ENCODE peak calls at places on chromosomes 2 and 18, in six cellular contexts. J, C, T, O, R and Z are unnamed samples.

GRCh38 chr2:199136681-199137080 is 321.1 kb downstream of the SATB2 start:
- DNase-seq in O (no peak), T (no peak), R (no peak), J (no peak), C (peak), Z (peak)

GRCh38 chr2:31227711-31228125 is 6.2 kb upstream of the EHD3 start:
- DNase-seq in O (no peak), T (no peak), R (no peak), J (no peak), C (no peak), Z (peak)

GRCh38 chr2:230234845-230235244 is 9.3 kb downstream of the SP140 start:
- DNase-seq in C (no peak), O (no peak), R (no peak), T (no peak), J (no peak), Z (no peak)

GRCh38 chr2:36878429-36878828 is 87.9 kb downstream of the STRN start:
- DNase-seq in T (no peak), O (no peak), R (no peak), J (no peak), C (no peak), Z (no peak)

GRCh38 chr2:36653155-36653554 is 43.4 kb upstream of the VIT start:
- DNase-seq in O (no peak), R (no peak), J (no peak), C (no peak), T (no peak), Z (no peak)

GRCh38 chr2:196823750-196824149 is 14.6 kb upstream of the C2orf66 start:
- DNase-seq in O (no peak), T (peak), R (no peak), C (peak), J (no peak), Z (peak)

GRCh38 chr2:40033781-40034180 is 254.7 kb upstream of the THUMPD2 start:
- DNase-seq in T (no peak), R (no peak), J (no peak), C (peak), O (no peak), Z (no peak)

GRCh38 chr2:179569834-179570233 is 291.6 kb downstream of the ZNF385B start:
- DNase-seq in R (no peak), T (no peak), O (no peak), J (no peak), C (peak), Z (peak)

GRCh38 chr2:221555511-221555845 is 16.6 kb downstream of the EPHA4 start:
- DNase-seq in R (no peak), C (no peak), O (no peak), J (no peak), T (no peak), Z (no peak)

GRCh38 chr2:134975281-134976009 is 56.8 kb downstream of the CCNT2 start:
- DNase-seq in O (no peak), J (no peak), T (no peak), C (no peak), R (no peak), Z (no peak)

GRCh38 chr2:46179037-46179621 is 118.1 kb upstream of the EPAS1 start:
- DNase-seq in O (no peak), R (peak), J (no peak), T (no peak), C (peak), Z (peak)

GRCh38 chr2:20427931-20428526 is 18.8 kb upstream of the RHOB start:
- DNase-seq in T (no peak), R (no peak), C (no peak), J (no peak), O (no peak), Z (no peak)

GRCh38 chr2:232361646-232362045 is 16.9 kb upstream of the ALPP start:
- DNase-seq in J (no peak), C (no peak), R (no peak), T (no peak), O (no peak), Z (no peak)

GRCh38 chr2:128315829-128316776 is 2.6 kb downstream of the HS6ST1 start:
- DNase-seq in T (no peak), J (no peak), R (no peak), O (peak), C (peak), Z (no peak)

GRCh38 chr2:86646865-86647264 is 23.2 kb upstream of the RNF103 start:
- DNase-seq in C (no peak), O (no peak), T (no peak), R (no peak), J (no peak), Z (peak)

GRCh38 chr2:204972161-204972560 is 426.9 kb downstream of the PARD3B start:
- DNase-seq in T (no peak), J (no peak), C (no peak), R (no peak), O (no peak), Z (no peak)

GRCh38 chr2:45649457-45649854 is 2.0 kb upstream of the PRKCE start:
- DNase-seq in R (no peak), J (no peak), T (no peak), O (no peak), C (peak), Z (peak)

GRCh38 chr18:79634593-79634992 is 45.0 kb upstream of the CTDP1 start:
- DNase-seq in C (peak), T (no peak), J (no peak), R (no peak), O (no peak), Z (no peak)

GRCh38 chr18:31760695-31761094 is at the start of gene SLC25A52:
- DNase-seq in O (no peak), T (no peak), J (no peak), R (no peak), C (no peak), Z (no peak)

GRCh38 chr2:164810843-164811242 is 30.8 kb downstream of the COBLL1 start:
- DNase-seq in C (peak), O (no peak), R (no peak), T (no peak), J (no peak), Z (peak)

GRCh38 chr2:144285324-144285723 is 234.6 kb downstream of the ZEB2 start:
- DNase-seq in R (no peak), J (no peak), O (no peak), C (no peak), T (no peak), Z (no peak)

GRCh38 chr2:229245013-229245412 is 26.1 kb downstream of the PID1 start:
- DNase-seq in J (no peak), O (no peak), T (no peak), C (no peak), R (no peak), Z (no peak)

GRCh38 chr2:202051499-202052161 is 18.0 kb downstream of the FZD7 start:
- DNase-seq in O (no peak), J (no peak), C (peak), T (no peak), R (no peak), Z (no peak)

GRCh38 chr2:151860613-151861146 is 32.5 kb upstream of the ARL5A start:
- DNase-seq in R (no peak), T (no peak), O (no peak), C (no peak), J (no peak), Z (no peak)

GRCh38 chr2:204089542-204089941 is 153.0 kb downstream of the ICOS start:
- DNase-seq in C (no peak), T (no peak), J (no peak), R (no peak), O (no peak), Z (no peak)

GRCh38 chr2:188675391-188676011 is 298.7 kb upstream of the COL3A1 start:
- DNase-seq in T (no peak), O (no peak), C (peak), J (no peak), R (no peak), Z (no peak)

GRCh38 chr2:68653538-68653982 is 10.2 kb downstream of the PROKR1 start:
- DNase-seq in O (peak), R (peak), C (no peak), T (no peak), J (no peak), Z (peak)

GRCh38 chr2:233832869-233833812 is 21.2 kb downstream of the HJURP start:
- DNase-seq in R (no peak), O (peak), T (peak), J (no peak), C (peak), Z (peak)

GRCh38 chr2:124050833-124051497 is 25.9 kb downstream of the CNTNAP5 start:
- DNase-seq in C (no peak), J (no peak), O (no peak), R (no peak), T (no peak), Z (no peak)

GRCh38 chr2:20561703-20562454 is 89.0 kb downstream of the HS1BP3 start:
- DNase-seq in C (peak), R (no peak), O (no peak), J (no peak), T (no peak), Z (peak)

GRCh38 chr2:109498906-109499305 is 114.9 kb downstream of the SEPTIN10 start:
- DNase-seq in J (no peak), T (no peak), C (no peak), O (no peak), R (no peak), Z (no peak)

GRCh38 chr2:212968284-212969081 is 182.9 kb downstream of the IKZF2 start:
- DNase-seq in C (peak), O (no peak), T (no peak), R (no peak), J (no peak), Z (peak)

GRCh38 chr2:206208900-206209299 is 49.2 kb downstream of the EEF1B2 start:
- DNase-seq in J (no peak), T (no peak), R (no peak), O (no peak), C (no peak), Z (no peak)

GRCh38 chr18:23324056-23324811 is 128.9 kb upstream of the RIOK3 start:
- DNase-seq in T (no peak), O (no peak), R (no peak), J (no peak), C (no peak), Z (no peak)

GRCh38 chr2:24853996-24854395 is 60.8 kb downstream of the CENPO start:
- DNase-seq in C (no peak), R (no peak), O (no peak), T (no peak), J (no peak), Z (no peak)

GRCh38 chr2:50575232-50575631 is 456.7 kb downstream of the NRXN1 start:
- DNase-seq in J (no peak), R (no peak), T (no peak), C (no peak), O (no peak), Z (no peak)

GRCh38 chr2:108935231-108935863 is 53.7 kb downstream of the EDAR start:
- DNase-seq in J (no peak), R (no peak), T (no peak), O (no peak), C (no peak), Z (no peak)

GRCh38 chr2:216478151-216478550 is 20.5 kb upstream of the RPL37A start:
- DNase-seq in O (no peak), R (no peak), C (peak), J (no peak), T (no peak), Z (peak)